ENCODE peak calls at places on chromosomes 6 and 20, in ten cellular contexts. One of them, this sample, is unnamed.

GRCh38 chr6:156634048-156634447 is 143.1 kb upstream of the ARID1B start:
- ATAC-seq in body of pancreas: no peak
- ATAC-seq in heart left ventricle: no peak
- ATAC-seq in K562: peak
- ATAC-seq in HepG2: no peak
- ATAC-seq in IMR-90: no peak
- ATAC-seq in gastrocnemius medialis: no peak
- ATAC-seq in upper lobe of left lung: no peak
- ATAC-seq in A549: no peak
- ATAC-seq in right lobe of liver: no peak
- ATAC-seq in this sample: no peak

GRCh38 chr6:166551797-166552495 is 34.5 kb downstream of the RAMACL start:
- ATAC-seq in body of pancreas: no peak
- ATAC-seq in heart left ventricle: no peak
- ATAC-seq in K562: no peak
- ATAC-seq in HepG2: no peak
- ATAC-seq in IMR-90: no peak
- ATAC-seq in gastrocnemius medialis: no peak
- ATAC-seq in upper lobe of left lung: no peak
- ATAC-seq in A549: no peak
- ATAC-seq in right lobe of liver: no peak
- ATAC-seq in this sample: no peak

GRCh38 chr20:62561948-62562347 is 80.4 kb upstream of the SLCO4A1 start:
- ATAC-seq in body of pancreas: no peak
- ATAC-seq in heart left ventricle: no peak
- ATAC-seq in K562: no peak
- ATAC-seq in HepG2: no peak
- ATAC-seq in IMR-90: no peak
- ATAC-seq in gastrocnemius medialis: no peak
- ATAC-seq in upper lobe of left lung: no peak
- ATAC-seq in A549: no peak
- ATAC-seq in right lobe of liver: no peak
- ATAC-seq in this sample: no peak

GRCh38 chr6:82786251-82786650 is 279.4 kb downstream of the UBE3D start:
- ATAC-seq in body of pancreas: no peak
- ATAC-seq in heart left ventricle: no peak
- ATAC-seq in K562: no peak
- ATAC-seq in HepG2: no peak
- ATAC-seq in IMR-90: no peak
- ATAC-seq in gastrocnemius medialis: no peak
- ATAC-seq in upper lobe of left lung: no peak
- ATAC-seq in A549: no peak
- ATAC-seq in right lobe of liver: no peak
- ATAC-seq in this sample: no peak

GRCh38 chr6:20737912-20738311 is 203.7 kb downstream of the CDKAL1 start:
- ATAC-seq in body of pancreas: no peak
- ATAC-seq in heart left ventricle: no peak
- ATAC-seq in K562: no peak
- ATAC-seq in HepG2: no peak
- ATAC-seq in IMR-90: no peak
- ATAC-seq in gastrocnemius medialis: no peak
- ATAC-seq in upper lobe of left lung: no peak
- ATAC-seq in A549: no peak
- ATAC-seq in right lobe of liver: no peak
- ATAC-seq in this sample: no peak

GRCh38 chr6:117655380-117655779 is 19.9 kb upstream of the NUS1 start:
- ATAC-seq in body of pancreas: no peak
- ATAC-seq in heart left ventricle: no peak
- ATAC-seq in K562: no peak
- ATAC-seq in HepG2: no peak
- ATAC-seq in IMR-90: no peak
- ATAC-seq in gastrocnemius medialis: no peak
- ATAC-seq in upper lobe of left lung: no peak
- ATAC-seq in A549: no peak
- ATAC-seq in right lobe of liver: no peak
- ATAC-seq in this sample: no peak

GRCh38 chr6:169174516-169175359 is 78.9 kb downstream of the THBS2 start:
- ATAC-seq in body of pancreas: no peak
- ATAC-seq in heart left ventricle: no peak
- ATAC-seq in K562: peak
- ATAC-seq in HepG2: no peak
- ATAC-seq in IMR-90: no peak
- ATAC-seq in gastrocnemius medialis: no peak
- ATAC-seq in upper lobe of left lung: no peak
- ATAC-seq in A549: no peak
- ATAC-seq in right lobe of liver: no peak
- ATAC-seq in this sample: no peak

GRCh38 chr20:17856024-17856564 is 112.5 kb downstream of the SNX5 start:
- ATAC-seq in body of pancreas: peak
- ATAC-seq in heart left ventricle: no peak
- ATAC-seq in K562: no peak
- ATAC-seq in HepG2: peak
- ATAC-seq in IMR-90: no peak
- ATAC-seq in gastrocnemius medialis: no peak
- ATAC-seq in upper lobe of left lung: no peak
- ATAC-seq in A549: no peak
- ATAC-seq in right lobe of liver: no peak
- ATAC-seq in this sample: no peak

GRCh38 chr6:46903175-46903574 is 18.6 kb downstream of the ADGRF5 start:
- ATAC-seq in body of pancreas: peak
- ATAC-seq in heart left ventricle: peak
- ATAC-seq in K562: no peak
- ATAC-seq in HepG2: peak
- ATAC-seq in IMR-90: no peak
- ATAC-seq in gastrocnemius medialis: peak
- ATAC-seq in upper lobe of left lung: no peak
- ATAC-seq in A549: no peak
- ATAC-seq in right lobe of liver: peak
- ATAC-seq in this sample: peak

GRCh38 chr20:41391587-41392001 is 25.0 kb upstream of the EMILIN3 start:
- ATAC-seq in body of pancreas: no peak
- ATAC-seq in heart left ventricle: no peak
- ATAC-seq in K562: no peak
- ATAC-seq in HepG2: no peak
- ATAC-seq in IMR-90: no peak
- ATAC-seq in gastrocnemius medialis: no peak
- ATAC-seq in upper lobe of left lung: no peak
- ATAC-seq in A549: no peak
- ATAC-seq in right lobe of liver: no peak
- ATAC-seq in this sample: no peak

GRCh38 chr6:82248233-82248735 is 740 bp upstream of the IBTK start:
- ATAC-seq in body of pancreas: peak
- ATAC-seq in heart left ventricle: no peak
- ATAC-seq in K562: peak
- ATAC-seq in HepG2: peak
- ATAC-seq in IMR-90: peak
- ATAC-seq in gastrocnemius medialis: peak
- ATAC-seq in upper lobe of left lung: peak
- ATAC-seq in A549: peak
- ATAC-seq in right lobe of liver: peak
- ATAC-seq in this sample: peak

GRCh38 chr20:32972181-32973076 is 31.8 kb downstream of the SUN5 start:
- ATAC-seq in body of pancreas: no peak
- ATAC-seq in heart left ventricle: no peak
- ATAC-seq in K562: peak
- ATAC-seq in HepG2: no peak
- ATAC-seq in IMR-90: no peak
- ATAC-seq in gastrocnemius medialis: no peak
- ATAC-seq in upper lobe of left lung: no peak
- ATAC-seq in A549: no peak
- ATAC-seq in right lobe of liver: peak
- ATAC-seq in this sample: no peak

GRCh38 chr6:28248916-28249315 is 3.2 kb downstream of the ZKSCAN4 start:
- ATAC-seq in body of pancreas: no peak
- ATAC-seq in heart left ventricle: no peak
- ATAC-seq in K562: no peak
- ATAC-seq in HepG2: no peak
- ATAC-seq in IMR-90: no peak
- ATAC-seq in gastrocnemius medialis: no peak
- ATAC-seq in upper lobe of left lung: no peak
- ATAC-seq in A549: no peak
- ATAC-seq in right lobe of liver: no peak
- ATAC-seq in this sample: no peak

GRCh38 chr6:16948376-16948775 is 153.5 kb upstream of the STMND1 start:
- ATAC-seq in body of pancreas: no peak
- ATAC-seq in heart left ventricle: no peak
- ATAC-seq in K562: no peak
- ATAC-seq in HepG2: no peak
- ATAC-seq in IMR-90: no peak
- ATAC-seq in gastrocnemius medialis: no peak
- ATAC-seq in upper lobe of left lung: no peak
- ATAC-seq in A549: no peak
- ATAC-seq in right lobe of liver: peak
- ATAC-seq in this sample: no peak

GRCh38 chr20:60086936-60087562 is 128.8 kb downstream of the CDH26 start:
- ATAC-seq in body of pancreas: no peak
- ATAC-seq in heart left ventricle: no peak
- ATAC-seq in K562: no peak
- ATAC-seq in HepG2: no peak
- ATAC-seq in IMR-90: no peak
- ATAC-seq in gastrocnemius medialis: no peak
- ATAC-seq in upper lobe of left lung: no peak
- ATAC-seq in A549: no peak
- ATAC-seq in right lobe of liver: no peak
- ATAC-seq in this sample: no peak

DNA sequence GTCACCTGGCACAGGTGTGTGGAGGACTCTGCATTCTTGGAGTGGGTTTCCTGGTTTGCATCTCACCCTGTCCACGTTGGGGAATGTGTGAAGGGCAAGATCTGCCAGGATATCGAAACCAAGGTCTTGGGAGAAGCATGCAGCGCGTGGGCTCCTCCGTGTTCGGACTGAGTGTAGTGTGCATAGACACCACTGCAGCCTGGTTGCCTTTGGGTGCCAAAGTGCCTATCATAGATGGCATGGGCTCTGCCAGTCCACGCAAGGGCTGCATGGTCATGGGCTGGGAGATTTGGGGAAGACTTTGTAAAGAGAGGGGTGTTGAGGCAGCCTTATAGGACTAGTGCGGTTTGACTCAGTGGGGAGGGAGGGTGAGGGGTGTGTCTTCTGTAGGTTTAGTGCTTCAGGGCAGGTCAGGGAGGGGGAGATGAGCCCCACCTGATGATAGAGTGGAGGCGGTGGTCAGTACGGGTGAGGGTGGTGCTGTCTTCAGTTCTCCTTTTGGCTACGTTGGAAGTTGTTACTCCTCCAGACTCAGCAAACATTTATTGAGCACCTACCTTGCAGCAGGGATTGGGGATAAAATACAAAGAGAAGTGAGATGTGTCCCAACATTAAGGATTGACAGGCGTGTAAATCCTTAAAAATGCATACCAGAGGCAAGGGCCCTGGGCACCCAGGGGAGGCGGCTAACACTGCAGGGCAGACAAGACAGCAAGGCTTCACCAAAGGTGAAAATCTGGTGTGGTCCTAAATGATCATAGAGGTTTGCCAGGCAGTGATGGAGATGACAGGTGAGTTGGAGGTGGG is 28.3 kb downstream of the DUSP22 start:
- ATAC-seq in body of pancreas: no peak
- ATAC-seq in heart left ventricle: peak
- ATAC-seq in K562: no peak
- ATAC-seq in HepG2: no peak
- ATAC-seq in IMR-90: no peak
- ATAC-seq in gastrocnemius medialis: no peak
- ATAC-seq in upper lobe of left lung: no peak
- ATAC-seq in A549: no peak
- ATAC-seq in right lobe of liver: no peak
- ATAC-seq in this sample: peak
- TF ChIP-seq POLR2A in body of pancreas: no peak
- TF ChIP-seq POLR2A in heart left ventricle: no peak
- TF ChIP-seq POLR2A in K562: no peak
- TF ChIP-seq POLR2A in HepG2: no peak
- TF ChIP-seq POLR2A in IMR-90: no peak
- TF ChIP-seq POLR2A in gastrocnemius medialis: no peak
- TF ChIP-seq POLR2A in upper lobe of left lung: no peak
- TF ChIP-seq POLR2A in A549: no peak
- TF ChIP-seq POLR2A in right lobe of liver: no peak
- TF ChIP-seq POLR2A in this sample: no peak

GRCh38 chr20:1335961-1336698 is 7.2 kb upstream of the SDCBP2 start:
- ATAC-seq in body of pancreas: no peak
- ATAC-seq in heart left ventricle: no peak
- ATAC-seq in K562: no peak
- ATAC-seq in HepG2: no peak
- ATAC-seq in IMR-90: no peak
- ATAC-seq in gastrocnemius medialis: no peak
- ATAC-seq in upper lobe of left lung: no peak
- ATAC-seq in A549: no peak
- ATAC-seq in right lobe of liver: peak
- ATAC-seq in this sample: no peak
- TF ChIP-seq POLR2A in body of pancreas: no peak
- TF ChIP-seq POLR2A in heart left ventricle: no peak
- TF ChIP-seq POLR2A in K562: no peak
- TF ChIP-seq POLR2A in HepG2: no peak
- TF ChIP-seq POLR2A in IMR-90: no peak
- TF ChIP-seq POLR2A in gastrocnemius medialis: no peak
- TF ChIP-seq POLR2A in upper lobe of left lung: no peak
- TF ChIP-seq POLR2A in A549: no peak
- TF ChIP-seq POLR2A in right lobe of liver: no peak
- TF ChIP-seq POLR2A in this sample: no peak

GRCh38 chr20:437787-438486 is 24.4 kb downstream of the TBC1D20 start:
- ATAC-seq in body of pancreas: no peak
- ATAC-seq in heart left ventricle: no peak
- ATAC-seq in K562: no peak
- ATAC-seq in HepG2: no peak
- ATAC-seq in IMR-90: no peak
- ATAC-seq in gastrocnemius medialis: peak
- ATAC-seq in upper lobe of left lung: no peak
- ATAC-seq in A549: no peak
- ATAC-seq in right lobe of liver: no peak
- ATAC-seq in this sample: no peak
- TF ChIP-seq POLR2A in body of pancreas: no peak
- TF ChIP-seq POLR2A in heart left ventricle: no peak
- TF ChIP-seq POLR2A in K562: no peak
- TF ChIP-seq POLR2A in HepG2: peak
- TF ChIP-seq POLR2A in IMR-90: no peak
- TF ChIP-seq POLR2A in gastrocnemius medialis: no peak
- TF ChIP-seq POLR2A in upper lobe of left lung: no peak
- TF ChIP-seq POLR2A in A549: no peak
- TF ChIP-seq POLR2A in right lobe of liver: no peak
- TF ChIP-seq POLR2A in this sample: no peak

GRCh38 chr20:34525709-34526416 is 9.6 kb downstream of the DYNLRB1 start:
- ATAC-seq in body of pancreas: peak
- ATAC-seq in heart left ventricle: peak
- ATAC-seq in K562: no peak
- ATAC-seq in HepG2: peak
- ATAC-seq in IMR-90: peak
- ATAC-seq in gastrocnemius medialis: peak
- ATAC-seq in upper lobe of left lung: peak
- ATAC-seq in A549: peak
- ATAC-seq in right lobe of liver: peak
- ATAC-seq in this sample: peak
- TF ChIP-seq POLR2A in body of pancreas: no peak
- TF ChIP-seq POLR2A in heart left ventricle: peak
- TF ChIP-seq POLR2A in K562: no peak
- TF ChIP-seq POLR2A in HepG2: no peak
- TF ChIP-seq POLR2A in IMR-90: peak
- TF ChIP-seq POLR2A in gastrocnemius medialis: no peak
- TF ChIP-seq POLR2A in upper lobe of left lung: no peak
- TF ChIP-seq POLR2A in A549: no peak
- TF ChIP-seq POLR2A in right lobe of liver: no peak
- TF ChIP-seq POLR2A in this sample: no peak